ENCODE peak calls at places on chromosomes 3 and 15, in five cellular contexts. P is GM23248, L is OCI-LY7, K is GM12878, Y is pancreas. Q is an unnamed sample. For H3K9me3, the result is how much of the 10 kb centered on the place peaks cover.

GRCh38 chr3:103126111-103126510 is 691.3 kb downstream of the ZPLD1 start:
- DNase-seq in P (no peak), L (no peak), K (peak), Y (no peak), Q (no peak)

GRCh38 chr3:11168406-11168805 is 14.1 kb downstream of the HRH1 start:
- DNase-seq in P (no peak), L (no peak), K (no peak), Y (no peak), Q (no peak)

GRCh38 chr3:181699171-181699903 is 12.4 kb upstream of the SOX2 start:
- DNase-seq in P (no peak), L (no peak), K (no peak), Y (no peak), Q (no peak)

GRCh38 chr15:75389791-75390382 is 21.5 kb upstream of the MAN2C1 start:
- DNase-seq in P (no peak), L (no peak), K (no peak), Y (no peak), Q (no peak)

GRCh38 chr3:178131801-178132200 is 404.4 kb upstream of the KCNMB2 start:
- DNase-seq in P (peak), L (no peak), K (no peak), Y (no peak), Q (no peak)

GRCh38 chr3:158420654-158421396 is 150.2 kb upstream of the MLF1 start:
- DNase-seq in P (peak), L (no peak), K (peak), Y (no peak), Q (no peak)

GRCh38 chr3:99532246-99532645 is 106.1 kb upstream of the COL8A1 start:
- DNase-seq in P (peak), L (peak), K (no peak), Y (no peak), Q (no peak)

GRCh38 chr3:112605285-112605684 is 35.7 kb downstream of the CCDC80 start:
- DNase-seq in P (peak), L (no peak), K (no peak), Y (no peak), Q (no peak)

GRCh38 chr3:192129586-192129985 is 597.8 kb downstream of the FGF12 start:
- DNase-seq in P (no peak), L (no peak), K (no peak), Y (no peak), Q (no peak)

GRCh38 chr3:192566706-192567290 is 160.5 kb downstream of the FGF12 start:
- DNase-seq in P (peak), L (peak), K (peak), Y (peak), Q (peak)

DNA sequence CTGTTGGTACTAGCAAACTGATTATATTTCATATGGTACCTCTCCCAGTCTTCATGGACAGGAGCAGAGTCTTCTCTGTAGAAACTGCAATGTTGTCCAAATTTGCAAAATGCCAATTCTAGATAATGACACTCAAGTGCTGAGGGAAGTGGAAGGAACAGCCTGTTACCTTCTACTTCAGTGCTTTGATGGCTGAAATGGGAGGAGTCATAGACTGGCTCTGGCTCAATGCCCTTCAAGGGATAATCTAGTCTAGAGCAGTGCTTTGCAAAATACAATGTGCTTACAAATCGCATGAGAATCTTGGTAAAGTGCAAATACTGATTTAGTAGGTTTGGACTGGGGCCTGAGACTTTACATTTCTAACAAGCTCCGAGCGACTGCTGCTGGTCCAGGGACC is 51.7 kb upstream of the ACP3 start:
- DNase-seq in P (no peak), L (no peak), K (no peak), Y (no peak), Q (no peak)
- H3K9me3 ChIP-seq in P (under half), L (under half), K (under half), Y (under half), Q (under half)

GRCh38 chr15:61003683-61004299 is 225.3 kb downstream of the RORA start:
- DNase-seq in P (no peak), L (no peak), K (no peak), Y (no peak), Q (no peak)

GRCh38 chr15:61013146-61013545 is 216.0 kb downstream of the RORA start:
- DNase-seq in P (no peak), L (no peak), K (no peak), Y (no peak), Q (no peak)

GRCh38 chr15:61011576-61012336 is 217.3 kb downstream of the RORA start:
- DNase-seq in P (no peak), L (no peak), K (no peak), Y (no peak), Q (no peak)

DNA sequence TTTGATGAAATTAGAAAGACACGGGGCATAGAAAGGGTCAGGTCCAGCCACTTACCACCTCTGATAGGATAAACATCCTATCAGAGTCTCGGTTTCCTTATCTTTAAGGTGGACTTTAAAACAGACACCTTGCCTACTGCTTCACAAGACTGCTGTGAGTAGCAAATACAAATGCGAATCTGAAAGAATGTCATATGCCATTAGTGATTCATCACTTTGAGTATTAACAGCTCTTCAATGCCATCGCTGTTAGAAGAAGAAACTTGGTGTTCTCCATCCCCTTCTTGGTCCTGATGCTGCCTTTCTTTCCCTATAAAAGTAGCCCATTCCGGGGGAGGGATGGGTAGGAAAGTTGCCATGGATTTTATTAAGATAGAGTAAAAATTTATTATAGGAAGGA is 220.2 kb downstream of the RORA start:
- DNase-seq in P (no peak), L (no peak), K (no peak), Y (no peak), Q (no peak)
- H3K4me3 ChIP-seq in P (no peak), L (no peak), K (no peak), Y (no peak), Q (no peak)

DNA sequence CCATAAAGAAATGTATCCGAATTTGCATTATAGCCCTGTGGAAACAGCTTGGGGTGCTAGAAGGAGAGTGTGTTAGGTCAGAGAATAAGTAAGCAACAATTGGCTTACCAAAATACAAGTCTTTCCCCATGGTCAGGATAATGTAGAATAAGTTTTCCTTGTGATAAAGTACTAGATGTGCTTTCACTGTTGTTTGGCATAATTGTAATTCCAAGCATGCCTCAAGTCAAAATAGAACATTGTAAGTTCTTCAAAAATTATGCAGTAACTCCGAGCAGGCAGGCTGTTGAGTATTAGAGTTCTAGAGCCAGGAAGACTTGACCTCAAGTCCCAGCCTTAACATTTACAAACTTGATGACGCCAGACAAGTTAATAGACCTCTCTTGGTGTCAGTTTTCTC is 242.0 kb downstream of the TUSC7 start:
- DNase-seq in P (no peak), L (no peak), K (no peak), Y (no peak), Q (no peak)
- H3K27ac ChIP-seq in P (no peak), L (no peak), K (no peak), Y (no peak), Q (peak)

GRCh38 chr15:26639976-26640375 is 132.9 kb downstream of the GABRB3 start:
- DNase-seq in P (no peak), L (no peak), K (no peak), Y (no peak), Q (no peak)
- H3K9me3 ChIP-seq in P (under half), L (under half), K (under half), Y (under half), Q (under half)

DNA sequence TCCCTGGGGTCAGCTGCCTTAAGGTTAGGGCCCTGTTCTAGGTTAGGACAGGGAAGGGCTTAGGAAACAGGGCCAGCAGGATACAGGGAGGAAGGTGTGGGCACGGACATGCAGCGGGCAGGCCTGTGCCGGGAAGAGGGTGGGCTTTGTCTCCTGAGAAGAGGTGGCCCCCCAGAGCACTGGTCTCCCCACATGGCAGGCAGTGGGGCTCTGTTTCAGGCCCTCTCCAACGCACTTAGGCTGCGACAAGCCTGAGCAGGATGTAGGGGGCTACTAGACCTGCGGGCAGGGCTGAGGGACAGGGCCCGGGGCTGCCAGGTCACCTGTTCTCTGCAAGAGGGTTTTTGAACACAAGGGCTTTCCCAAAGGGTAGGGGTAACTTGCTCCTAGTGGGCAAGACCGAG is 33.5 kb downstream of the KLF13 start:
- DNase-seq in P (no peak), L (no peak), K (no peak), Y (no peak), Q (no peak)
- H3K4me3 ChIP-seq in P (no peak), L (peak), K (no peak), Y (no peak), Q (peak)

GRCh38 chr3:184343200-184343876 is 5.9 kb downstream of the FAM131A start:
- DNase-seq in P (no peak), L (no peak), K (no peak), Y (no peak), Q (no peak)

GRCh38 chr3:184345678-184346144 is 8.3 kb downstream of the FAM131A start:
- DNase-seq in P (peak), L (peak), K (no peak), Y (peak), Q (peak)

GRCh38 chr3:184346480-184346879 is 9.1 kb downstream of the FAM131A start:
- DNase-seq in P (no peak), L (no peak), K (no peak), Y (no peak), Q (no peak)

GRCh38 chr3:184347321-184348056 is 10.1 kb downstream of the FAM131A start:
- DNase-seq in P (peak), L (no peak), K (no peak), Y (no peak), Q (no peak)

DNA sequence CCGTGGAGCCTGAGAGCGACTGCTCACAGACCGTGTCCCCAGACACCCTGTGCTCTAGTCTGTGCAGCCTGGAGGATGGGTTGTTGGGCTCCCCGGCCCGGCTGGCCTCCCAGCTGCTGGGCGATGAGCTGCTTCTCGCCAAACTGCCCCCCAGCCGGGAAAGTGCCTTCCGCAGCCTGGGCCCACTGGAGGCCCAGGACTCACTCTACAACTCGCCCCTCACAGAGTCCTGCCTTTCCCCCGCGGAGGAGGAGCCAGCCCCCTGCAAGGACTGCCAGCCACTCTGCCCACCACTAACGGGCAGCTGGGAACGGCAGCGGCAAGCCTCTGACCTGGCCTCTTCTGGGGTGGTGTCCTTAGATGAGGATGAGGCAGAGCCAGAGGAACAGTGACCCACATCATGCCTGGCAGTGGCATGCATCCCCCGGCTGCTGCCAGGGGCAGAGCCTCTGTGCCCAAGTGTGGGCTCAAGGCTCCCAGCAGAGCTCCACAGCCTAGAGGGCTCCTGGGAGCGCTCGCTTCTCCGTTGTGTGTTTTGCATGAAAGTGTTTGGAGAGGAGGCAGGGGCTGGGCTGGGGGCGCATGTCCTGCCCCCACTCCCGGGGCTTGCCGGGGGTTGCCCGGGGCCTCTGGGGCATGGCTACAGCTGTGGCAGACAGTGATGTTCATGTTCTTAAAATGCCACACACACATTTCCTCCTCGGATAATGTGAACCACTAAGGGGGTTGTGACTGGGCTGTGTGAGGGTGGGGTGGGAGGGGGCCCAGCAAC is 7.4 kb downstream of the FAM131A start:
- DNase-seq in P (no peak), L (no peak), K (no peak), Y (no peak), Q (no peak)
- H3K27ac ChIP-seq in P (no peak), L (no peak), K (no peak), Y (no peak), Q (no peak)

Q was measured in lower lobe of right lung.